ENCODE peak calls at places on chromosomes 4 and X, in six cellular contexts. E is activated CD4-positive, alpha-beta T cell treated with anti-CD3 and anti-CD28 coated beads for 4 hours; J is stimulated activated CD8-positive, alpha-beta memory T cell treated with anti-CD3 and anti-CD28 coated beads, Interleukin-15, amount 100 ng/mL, for 1 hour; I is non-pigmented ciliary epithelial cell; W is left lung; U is activated gamma-delta T cell treated with Interleukin-2 at 50 U/mL for 16 hours. A is an unnamed sample.

GRCh38 chr4:154076921-154077320 is 288.0 kb upstream of the SFRP2 start:
- DNase-seq in E (no peak), J (no peak), I (no peak), W (no peak), U (no peak), A (no peak)

GRCh38 chrX:10457092-10457491 is 163.3 kb downstream of the MID1 start:
- DNase-seq in E (no peak), J (no peak), I (no peak), W (no peak), U (no peak), A (no peak)

GRCh38 chr4:76235915-76236314 is 15.6 kb upstream of the FAM47E start:
- DNase-seq in E (no peak), J (no peak), I (no peak), W (no peak), U (no peak), A (no peak)

GRCh38 chr4:31175242-31175910 is 455.2 kb downstream of the PCDH7 start:
- DNase-seq in E (no peak), J (no peak), I (no peak), W (no peak), U (no peak), A (no peak)

GRCh38 chr4:145623831-145624230 is 4.6 kb downstream of the MMAA start:
- DNase-seq in E (no peak), J (no peak), I (peak), W (no peak), U (no peak), A (no peak)

GRCh38 chr4:101501421-101501820 is 154.1 kb upstream of the PPP3CA start:
- DNase-seq in E (no peak), J (no peak), I (no peak), W (no peak), U (no peak), A (no peak)

GRCh38 chrX:97267376-97267775 is 383.7 kb downstream of the RPA4 start:
- DNase-seq in E (no peak), J (no peak), I (no peak), W (no peak), U (no peak), A (no peak)

GRCh38 chr4:159446266-159446976 is 343.5 kb downstream of the RAPGEF2 start:
- DNase-seq in E (no peak), J (no peak), I (no peak), W (no peak), U (no peak), A (peak)

GRCh38 chr4:135354876-135355275 is 1153.3 kb upstream of the PABPC4L start:
- DNase-seq in E (no peak), J (no peak), I (peak), W (no peak), U (no peak), A (no peak)

GRCh38 chr4:159042097-159042605 is 60.7 kb upstream of the RAPGEF2 start:
- DNase-seq in E (no peak), J (no peak), I (no peak), W (no peak), U (no peak), A (no peak)

GRCh38 chrX:118872102-118872566 is 48.5 kb downstream of the ZCCHC12 start:
- DNase-seq in E (no peak), J (no peak), I (no peak), W (no peak), U (no peak), A (no peak)

GRCh38 chrX:118553042-118553714 is 57.6 kb downstream of the DOCK11 start:
- DNase-seq in E (no peak), J (no peak), I (no peak), W (no peak), U (no peak), A (no peak)

GRCh38 chr4:81722229-81722900 is 250.7 kb upstream of the RASGEF1B start:
- DNase-seq in E (no peak), J (no peak), I (no peak), W (no peak), U (no peak), A (no peak)

GRCh38 chr4:165651901-165652300 is 221.1 kb upstream of the TLL1 start:
- DNase-seq in E (no peak), J (no peak), I (no peak), W (no peak), U (no peak), A (no peak)

GRCh38 chr4:15855804-15856475 is 77.8 kb downstream of the CD38 start:
- DNase-seq in E (no peak), J (no peak), I (no peak), W (no peak), U (no peak), A (peak)

GRCh38 chr4:147516133-147516532 is 35.2 kb downstream of the EDNRA start:
- DNase-seq in E (no peak), J (no peak), I (no peak), W (no peak), U (no peak), A (no peak)

GRCh38 chr4:103204114-103204513 is 6.0 kb upstream of the CENPE start:
- DNase-seq in E (no peak), J (no peak), I (no peak), W (no peak), U (no peak), A (no peak)

GRCh38 chr4:3660086-3660927 is 105.9 kb upstream of the ADRA2C start:
- DNase-seq in E (no peak), J (no peak), I (no peak), W (peak), U (no peak), A (no peak)

GRCh38 chr4:169147217-169147616 is 123.5 kb downstream of the SH3RF1 start:
- DNase-seq in E (no peak), J (no peak), I (no peak), W (no peak), U (no peak), A (no peak)

GRCh38 chr4:159307929-159308328 is 205.1 kb downstream of the RAPGEF2 start:
- DNase-seq in E (no peak), J (no peak), I (no peak), W (no peak), U (no peak), A (no peak)